ENCODE peak calls at places on chromosomes 11 and 22, in eight cellular contexts. One of them, this sample, is unnamed.

GRCh38 chr11:57649826-57650738 is at the start of gene YPEL4:
- DNase-seq in body of pancreas: no peak
- DNase-seq in GM12865: no peak
- DNase-seq in AG04449: no peak
- DNase-seq in uterus: peak; percentile 69
- DNase-seq in lung: no peak
- DNase-seq in mucosa of descending colon: peak; percentile 75
- DNase-seq in right lobe of liver: no peak
- DNase-seq in this sample: no peak

GRCh38 chr11:3123761-3124733 is 41.1 kb downstream of the OSBPL5 start:
- DNase-seq in lung: peak; percentile 75
- DNase-seq in mucosa of descending colon: peak; percentile 79
- DNase-seq in AG04449: peak; percentile 70
- DNase-seq in body of pancreas: peak; percentile 59
- DNase-seq in right lobe of liver: peak; percentile 74
- DNase-seq in uterus: peak; percentile 93
- DNase-seq in GM12865: no peak
- DNase-seq in this sample: no peak

GRCh38 chr22:39994566-39995345 is at the start of gene FAM83F:
- DNase-seq in right lobe of liver: peak; percentile 69
- DNase-seq in uterus: no peak
- DNase-seq in mucosa of descending colon: peak; percentile 81
- DNase-seq in lung: no peak
- DNase-seq in GM12865: no peak
- DNase-seq in AG04449: no peak
- DNase-seq in body of pancreas: peak; percentile 84
- DNase-seq in this sample: no peak

GRCh38 chr11:113974741-113975470 is at the start of gene HTR3A:
- DNase-seq in GM12865: no peak
- DNase-seq in right lobe of liver: peak; percentile 51
- DNase-seq in uterus: peak; percentile 25
- DNase-seq in body of pancreas: peak; percentile 94
- DNase-seq in AG04449: no peak
- DNase-seq in mucosa of descending colon: peak; percentile 57
- DNase-seq in lung: peak; percentile 82
- DNase-seq in this sample: no peak

GRCh38 chr11:116740741-116741140 is 32.0 kb downstream of the BUD13 start:
- DNase-seq in uterus: no peak
- DNase-seq in AG04449: no peak
- DNase-seq in lung: no peak
- DNase-seq in mucosa of descending colon: no peak
- DNase-seq in right lobe of liver: no peak
- DNase-seq in body of pancreas: no peak
- DNase-seq in GM12865: no peak
- DNase-seq in this sample: no peak

GRCh38 chr11:60989108-60989650 is 17.7 kb downstream of the CD6 start:
- DNase-seq in AG04449: no peak
- DNase-seq in right lobe of liver: no peak
- DNase-seq in GM12865: peak; percentile 51
- DNase-seq in lung: no peak
- DNase-seq in mucosa of descending colon: no peak
- DNase-seq in uterus: peak; percentile 3
- DNase-seq in body of pancreas: no peak
- DNase-seq in this sample: no peak

GRCh38 chr11:44592125-44592643 is 26.7 kb downstream of the CD82 start:
- DNase-seq in AG04449: no peak
- DNase-seq in GM12865: no peak
- DNase-seq in mucosa of descending colon: no peak
- DNase-seq in lung: peak; percentile 57
- DNase-seq in uterus: peak; percentile 39
- DNase-seq in right lobe of liver: no peak
- DNase-seq in body of pancreas: no peak
- DNase-seq in this sample: no peak

GRCh38 chr11:47899801-47900200 is 51.7 kb upstream of the NUP160 start:
- DNase-seq in body of pancreas: no peak
- DNase-seq in uterus: no peak
- DNase-seq in mucosa of descending colon: no peak
- DNase-seq in lung: no peak
- DNase-seq in AG04449: no peak
- DNase-seq in right lobe of liver: no peak
- DNase-seq in GM12865: peak; percentile 87
- DNase-seq in this sample: peak; percentile 89

GRCh38 chr11:61793829-61794204 is 1.1 kb downstream of the FEN1 start:
- DNase-seq in lung: no peak
- DNase-seq in AG04449: no peak
- DNase-seq in mucosa of descending colon: no peak
- DNase-seq in right lobe of liver: no peak
- DNase-seq in GM12865: no peak
- DNase-seq in body of pancreas: no peak
- DNase-seq in uterus: no peak
- DNase-seq in this sample: no peak

GRCh38 chr11:65205602-65205967 is 23.9 kb downstream of the CAPN1 start:
- DNase-seq in right lobe of liver: peak; percentile 37
- DNase-seq in uterus: no peak
- DNase-seq in GM12865: no peak
- DNase-seq in mucosa of descending colon: no peak
- DNase-seq in body of pancreas: no peak
- DNase-seq in AG04449: no peak
- DNase-seq in lung: no peak
- DNase-seq in this sample: no peak

GRCh38 chr11:11445441-11446185 is 92.6 kb upstream of the CSNK2A3 start:
- DNase-seq in AG04449: no peak
- DNase-seq in body of pancreas: no peak
- DNase-seq in mucosa of descending colon: no peak
- DNase-seq in GM12865: no peak
- DNase-seq in uterus: no peak
- DNase-seq in right lobe of liver: no peak
- DNase-seq in lung: no peak
- DNase-seq in this sample: no peak

GRCh38 chr11:11444800-11445126 is 91.7 kb upstream of the CSNK2A3 start:
- DNase-seq in right lobe of liver: no peak
- DNase-seq in GM12865: no peak
- DNase-seq in uterus: no peak
- DNase-seq in lung: no peak
- DNase-seq in AG04449: no peak
- DNase-seq in body of pancreas: no peak
- DNase-seq in mucosa of descending colon: no peak
- DNase-seq in this sample: no peak

GRCh38 chr11:11448626-11449025 is 95.6 kb upstream of the CSNK2A3 start:
- DNase-seq in lung: no peak
- DNase-seq in uterus: no peak
- DNase-seq in mucosa of descending colon: no peak
- DNase-seq in GM12865: no peak
- DNase-seq in AG04449: no peak
- DNase-seq in right lobe of liver: no peak
- DNase-seq in body of pancreas: no peak
- DNase-seq in this sample: no peak

GRCh38 chr11:11446967-11447366 is 93.9 kb upstream of the CSNK2A3 start:
- DNase-seq in body of pancreas: no peak
- DNase-seq in GM12865: no peak
- DNase-seq in AG04449: no peak
- DNase-seq in right lobe of liver: no peak
- DNase-seq in lung: no peak
- DNase-seq in uterus: no peak
- DNase-seq in mucosa of descending colon: no peak
- DNase-seq in this sample: no peak

DNA sequence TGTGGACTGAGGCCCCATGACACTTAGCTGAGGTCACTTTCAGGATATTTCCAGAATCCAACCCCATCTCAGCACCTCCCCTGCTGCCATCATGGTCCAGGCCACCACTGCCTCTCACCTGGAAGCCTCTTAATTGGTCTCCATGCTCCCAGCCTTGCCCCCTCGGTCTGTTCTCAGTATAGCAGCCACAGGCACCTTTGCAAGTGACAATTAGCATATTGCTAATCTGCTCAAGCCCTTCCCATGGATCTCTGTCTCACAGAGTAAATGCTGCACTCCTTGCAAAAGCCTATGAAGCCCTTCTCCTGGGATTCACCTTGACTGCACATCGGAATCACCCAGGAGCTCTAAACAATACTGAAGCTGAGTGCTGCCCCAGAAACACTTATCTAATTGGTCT is 93.5 kb upstream of the CSNK2A3 start:
- DNase-seq in mucosa of descending colon: no peak
- DNase-seq in lung: no peak
- DNase-seq in GM12865: no peak
- DNase-seq in right lobe of liver: no peak
- DNase-seq in AG04449: no peak
- DNase-seq in uterus: no peak
- DNase-seq in body of pancreas: no peak
- DNase-seq in this sample: no peak
- H3K4me3 ChIP-seq in mucosa of descending colon: no peak overlapping the region
- H3K4me3 ChIP-seq in lung: no peak overlapping the region
- H3K4me3 ChIP-seq in GM12865: no peak overlapping the region
- H3K4me3 ChIP-seq in right lobe of liver: no peak overlapping the region
- H3K4me3 ChIP-seq in AG04449: no peak overlapping the region
- H3K4me3 ChIP-seq in uterus: no peak overlapping the region
- H3K4me3 ChIP-seq in body of pancreas: no peak overlapping the region
- H3K4me3 ChIP-seq in this sample: no peak overlapping the region

DNA sequence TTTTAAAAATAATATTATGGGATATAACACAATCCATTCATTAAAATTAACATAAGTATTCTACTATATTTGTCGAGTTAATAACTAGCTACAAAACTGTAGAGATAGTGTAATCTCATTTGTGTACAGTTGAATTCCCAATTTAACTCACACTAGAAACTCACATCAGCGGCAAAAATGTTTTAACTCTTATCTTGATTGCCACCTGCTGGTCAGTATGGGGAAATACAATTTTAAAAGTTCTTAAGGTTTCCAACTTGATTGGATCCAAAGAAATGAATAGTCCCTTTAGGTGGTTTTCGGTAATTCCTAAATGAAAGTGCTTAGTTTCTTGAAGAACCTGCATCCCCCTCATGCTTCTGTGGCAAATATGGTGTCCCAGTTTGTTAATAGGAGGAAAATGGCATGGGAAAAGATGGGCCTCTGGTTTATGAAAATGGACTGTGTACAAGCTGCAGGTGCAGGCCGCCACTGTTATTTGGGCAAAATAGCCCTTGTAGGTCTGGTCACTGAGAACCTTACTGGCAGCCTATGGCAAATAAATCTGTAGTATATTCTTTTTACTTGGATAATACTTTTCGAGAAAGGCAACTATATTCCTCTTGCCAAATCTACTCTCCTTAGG is 33.7 kb upstream of the SLC17A6 start:
- DNase-seq in lung: no peak
- DNase-seq in GM12865: peak; percentile 26
- DNase-seq in uterus: no peak
- DNase-seq in mucosa of descending colon: no peak
- DNase-seq in AG04449: no peak
- DNase-seq in right lobe of liver: no peak
- DNase-seq in body of pancreas: no peak
- DNase-seq in this sample: no peak
- TF ChIP-seq CTCF in lung: peak; percentile 36
- TF ChIP-seq CTCF in GM12865: peak; percentile 43
- TF ChIP-seq CTCF in uterus: peak; percentile 53
- TF ChIP-seq CTCF in mucosa of descending colon: no peak
- TF ChIP-seq CTCF in AG04449: peak; percentile 27
- TF ChIP-seq CTCF in right lobe of liver: peak; percentile 70
- TF ChIP-seq CTCF in body of pancreas: peak; percentile 28
- TF ChIP-seq CTCF in this sample: peak; percentile 42

GRCh38 chr11:1618231-1618630 is 3.7 kb downstream of the KRTAP5-4 start:
- DNase-seq in right lobe of liver: no peak
- DNase-seq in GM12865: no peak
- DNase-seq in lung: no peak
- DNase-seq in AG04449: no peak
- DNase-seq in uterus: no peak
- DNase-seq in mucosa of descending colon: no peak
- DNase-seq in body of pancreas: no peak
- DNase-seq in this sample: no peak
- H3K4me3 ChIP-seq in right lobe of liver: no peak overlapping the region
- H3K4me3 ChIP-seq in GM12865: no peak overlapping the region
- H3K4me3 ChIP-seq in lung: no peak overlapping the region
- H3K4me3 ChIP-seq in AG04449: no peak overlapping the region
- H3K4me3 ChIP-seq in uterus: no peak overlapping the region
- H3K4me3 ChIP-seq in mucosa of descending colon: no peak overlapping the region
- H3K4me3 ChIP-seq in body of pancreas: no peak overlapping the region
- H3K4me3 ChIP-seq in this sample: no peak overlapping the region

GRCh38 chr11:77196961-77197360 is 68.9 kb downstream of the MYO7A start:
- DNase-seq in body of pancreas: no peak
- DNase-seq in AG04449: no peak
- DNase-seq in right lobe of liver: peak; percentile 20
- DNase-seq in mucosa of descending colon: peak; percentile 19
- DNase-seq in GM12865: no peak
- DNase-seq in uterus: no peak
- DNase-seq in lung: no peak
- DNase-seq in this sample: no peak

GRCh38 chr11:77199346-77199745 is 71.3 kb downstream of the MYO7A start:
- DNase-seq in right lobe of liver: peak; percentile 34
- DNase-seq in AG04449: no peak
- DNase-seq in body of pancreas: no peak
- DNase-seq in GM12865: no peak
- DNase-seq in uterus: peak; percentile 6
- DNase-seq in lung: no peak
- DNase-seq in mucosa of descending colon: peak; percentile 39
- DNase-seq in this sample: no peak

GRCh38 chr11:77200351-77200750 is 72.3 kb downstream of the MYO7A start:
- DNase-seq in lung: no peak
- DNase-seq in right lobe of liver: no peak
- DNase-seq in mucosa of descending colon: peak; percentile 0
- DNase-seq in body of pancreas: no peak
- DNase-seq in GM12865: no peak
- DNase-seq in uterus: no peak
- DNase-seq in AG04449: no peak
- DNase-seq in this sample: no peak

GRCh38 chr11:77197626-77198320 is 69.7 kb downstream of the MYO7A start:
- DNase-seq in right lobe of liver: peak; percentile 31
- DNase-seq in body of pancreas: no peak
- DNase-seq in GM12865: no peak
- DNase-seq in mucosa of descending colon: peak; percentile 31
- DNase-seq in uterus: peak; percentile 5
- DNase-seq in AG04449: no peak
- DNase-seq in lung: no peak
- DNase-seq in this sample: no peak

GRCh38 chr11:77198440-77198849 is 70.4 kb downstream of the MYO7A start:
- DNase-seq in mucosa of descending colon: peak; percentile 39
- DNase-seq in body of pancreas: peak; percentile 23
- DNase-seq in GM12865: peak; percentile 52
- DNase-seq in lung: no peak
- DNase-seq in uterus: peak; percentile 8
- DNase-seq in right lobe of liver: peak; percentile 41
- DNase-seq in AG04449: no peak
- DNase-seq in this sample: no peak
- TF ChIP-seq CTCF in mucosa of descending colon: no peak
- TF ChIP-seq CTCF in body of pancreas: no peak
- TF ChIP-seq CTCF in GM12865: peak; percentile 42
- TF ChIP-seq CTCF in lung: no peak
- TF ChIP-seq CTCF in uterus: no peak
- TF ChIP-seq CTCF in right lobe of liver: no peak
- TF ChIP-seq CTCF in AG04449: peak; percentile 12
- TF ChIP-seq CTCF in this sample: peak; percentile 62

GRCh38 chr11:103125462-103125861 is 16.2 kb downstream of the DYNC2H1 start:
- DNase-seq in right lobe of liver: no peak
- DNase-seq in mucosa of descending colon: no peak
- DNase-seq in body of pancreas: no peak
- DNase-seq in GM12865: no peak
- DNase-seq in uterus: no peak
- DNase-seq in AG04449: no peak
- DNase-seq in lung: no peak
- DNase-seq in this sample: no peak
- H3K4me3 ChIP-seq in right lobe of liver: no peak overlapping the region
- H3K4me3 ChIP-seq in mucosa of descending colon: no peak overlapping the region
- H3K4me3 ChIP-seq in body of pancreas: no peak overlapping the region
- H3K4me3 ChIP-seq in GM12865: no peak overlapping the region
- H3K4me3 ChIP-seq in uterus: no peak overlapping the region
- H3K4me3 ChIP-seq in AG04449: no peak overlapping the region
- H3K4me3 ChIP-seq in lung: no peak overlapping the region
- H3K4me3 ChIP-seq in this sample: no peak overlapping the region